ENCODE peak calls at places on chromosome 2, in eight cellular contexts. One of them, this sample, is unnamed.

GRCh38 chr2:32770360-32770759 is 142.5 kb downstream of the TTC27 start:
- DNase-seq in NB4: no peak
- DNase-seq in IMR-90: no peak
- DNase-seq in body of pancreas: no peak
- DNase-seq in uterus: no peak
- DNase-seq in suprapubic skin: no peak
- DNase-seq in sigmoid colon: no peak
- DNase-seq in lower leg skin: no peak
- DNase-seq in this sample: no peak

GRCh38 chr2:162839419-162839818 is 852 bp upstream of the KCNH7 start:
- DNase-seq in NB4: no peak
- DNase-seq in IMR-90: no peak
- DNase-seq in body of pancreas: no peak
- DNase-seq in uterus: no peak
- DNase-seq in suprapubic skin: no peak
- DNase-seq in sigmoid colon: no peak
- DNase-seq in lower leg skin: no peak
- DNase-seq in this sample: no peak

GRCh38 chr2:1070601-1071000 is 120.0 kb downstream of the SNTG2 start:
- DNase-seq in NB4: no peak
- DNase-seq in IMR-90: no peak
- DNase-seq in body of pancreas: no peak
- DNase-seq in uterus: no peak
- DNase-seq in suprapubic skin: no peak
- DNase-seq in sigmoid colon: no peak
- DNase-seq in lower leg skin: no peak
- DNase-seq in this sample: no peak

GRCh38 chr2:98188351-98189046 is 101.5 kb downstream of the VWA3B start:
- DNase-seq in NB4: peak; percentile 42
- DNase-seq in IMR-90: no peak
- DNase-seq in body of pancreas: no peak
- DNase-seq in uterus: no peak
- DNase-seq in suprapubic skin: no peak
- DNase-seq in sigmoid colon: no peak
- DNase-seq in lower leg skin: no peak
- DNase-seq in this sample: no peak

GRCh38 chr2:45585267-45585861 is 25.7 kb downstream of the SRBD1 start:
- DNase-seq in NB4: peak; percentile 74
- DNase-seq in IMR-90: peak; percentile 63
- DNase-seq in body of pancreas: peak; percentile 42
- DNase-seq in uterus: no peak
- DNase-seq in suprapubic skin: no peak
- DNase-seq in sigmoid colon: no peak
- DNase-seq in lower leg skin: no peak
- DNase-seq in this sample: peak; percentile 54

GRCh38 chr2:137161250-137161649 is 395.9 kb downstream of the THSD7B start:
- DNase-seq in NB4: no peak
- DNase-seq in IMR-90: no peak
- DNase-seq in body of pancreas: no peak
- DNase-seq in uterus: no peak
- DNase-seq in suprapubic skin: no peak
- DNase-seq in sigmoid colon: no peak
- DNase-seq in lower leg skin: no peak
- DNase-seq in this sample: no peak

GRCh38 chr2:241929551-241930490 is 60.3 kb downstream of the RTP5 start:
- DNase-seq in NB4: no peak
- DNase-seq in IMR-90: no peak
- DNase-seq in body of pancreas: peak; percentile 23
- DNase-seq in uterus: peak; percentile 17
- DNase-seq in suprapubic skin: no peak
- DNase-seq in sigmoid colon: no peak
- DNase-seq in lower leg skin: peak; percentile 78
- DNase-seq in this sample: no peak

GRCh38 chr2:47217277-47217676 is 62.2 kb upstream of the STPG4 start:
- DNase-seq in NB4: no peak
- DNase-seq in IMR-90: no peak
- DNase-seq in body of pancreas: no peak
- DNase-seq in uterus: no peak
- DNase-seq in suprapubic skin: peak; percentile 20
- DNase-seq in sigmoid colon: no peak
- DNase-seq in lower leg skin: no peak
- DNase-seq in this sample: no peak

GRCh38 chr2:230873670-230874401 is 9.1 kb downstream of the ITM2C start:
- DNase-seq in NB4: no peak
- DNase-seq in IMR-90: no peak
- DNase-seq in body of pancreas: peak; percentile 8
- DNase-seq in uterus: no peak
- DNase-seq in suprapubic skin: peak; percentile 75
- DNase-seq in sigmoid colon: no peak
- DNase-seq in lower leg skin: no peak
- DNase-seq in this sample: no peak

GRCh38 chr2:23756593-23757292 is 170.2 kb downstream of the ATAD2B start:
- DNase-seq in NB4: no peak
- DNase-seq in IMR-90: no peak
- DNase-seq in body of pancreas: no peak
- DNase-seq in uterus: no peak
- DNase-seq in suprapubic skin: no peak
- DNase-seq in sigmoid colon: no peak
- DNase-seq in lower leg skin: no peak
- DNase-seq in this sample: no peak

GRCh38 chr2:120305296-120305695 is 40.6 kb upstream of the INHBB start:
- DNase-seq in NB4: peak; percentile 48
- DNase-seq in IMR-90: no peak
- DNase-seq in body of pancreas: no peak
- DNase-seq in uterus: peak; percentile 12
- DNase-seq in suprapubic skin: no peak
- DNase-seq in sigmoid colon: no peak
- DNase-seq in lower leg skin: no peak
- DNase-seq in this sample: peak; percentile 68

GRCh38 chr2:54666741-54667639 is 56.5 kb upstream of the EML6 start:
- DNase-seq in NB4: no peak
- DNase-seq in IMR-90: peak; percentile 23
- DNase-seq in body of pancreas: peak; percentile 33
- DNase-seq in uterus: peak; percentile 72
- DNase-seq in suprapubic skin: no peak
- DNase-seq in sigmoid colon: peak; percentile 87
- DNase-seq in lower leg skin: no peak
- DNase-seq in this sample: no peak

GRCh38 chr2:109384308-109385271 is 229.2 kb downstream of the SEPTIN10 start:
- DNase-seq in NB4: peak; percentile 57
- DNase-seq in IMR-90: no peak
- DNase-seq in body of pancreas: no peak
- DNase-seq in uterus: no peak
- DNase-seq in suprapubic skin: peak; percentile 65
- DNase-seq in sigmoid colon: peak; percentile 58
- DNase-seq in lower leg skin: peak; percentile 78
- DNase-seq in this sample: no peak

GRCh38 chr2:199258291-199258690 is 199.4 kb downstream of the SATB2 start:
- DNase-seq in NB4: peak; percentile 37
- DNase-seq in IMR-90: no peak
- DNase-seq in body of pancreas: no peak
- DNase-seq in uterus: no peak
- DNase-seq in suprapubic skin: no peak
- DNase-seq in sigmoid colon: no peak
- DNase-seq in lower leg skin: no peak
- DNase-seq in this sample: no peak

GRCh38 chr2:56449449-56449860 is 265.7 kb downstream of the CCDC85A start:
- DNase-seq in NB4: no peak
- DNase-seq in IMR-90: no peak
- DNase-seq in body of pancreas: no peak
- DNase-seq in uterus: no peak
- DNase-seq in suprapubic skin: no peak
- DNase-seq in sigmoid colon: no peak
- DNase-seq in lower leg skin: no peak
- DNase-seq in this sample: no peak

GRCh38 chr2:73089270-73090030 is 17.9 kb upstream of the SFXN5 start:
- DNase-seq in NB4: no peak
- DNase-seq in IMR-90: peak; percentile 100
- DNase-seq in body of pancreas: peak; percentile 38
- DNase-seq in uterus: peak; percentile 81
- DNase-seq in suprapubic skin: no peak
- DNase-seq in sigmoid colon: no peak
- DNase-seq in lower leg skin: no peak
- DNase-seq in this sample: no peak

GRCh38 chr2:185811580-185811979 is 73.0 kb downstream of the FSIP2 start:
- DNase-seq in NB4: no peak
- DNase-seq in IMR-90: no peak
- DNase-seq in body of pancreas: no peak
- DNase-seq in uterus: no peak
- DNase-seq in suprapubic skin: no peak
- DNase-seq in sigmoid colon: no peak
- DNase-seq in lower leg skin: no peak
- DNase-seq in this sample: no peak

GRCh38 chr2:3485166-3485565 is 34.2 kb downstream of the ADI1 start:
- DNase-seq in NB4: no peak
- DNase-seq in IMR-90: no peak
- DNase-seq in body of pancreas: peak; percentile 2
- DNase-seq in uterus: peak; percentile 4
- DNase-seq in suprapubic skin: peak; percentile 71
- DNase-seq in sigmoid colon: peak; percentile 51
- DNase-seq in lower leg skin: peak; percentile 78
- DNase-seq in this sample: no peak

DNA sequence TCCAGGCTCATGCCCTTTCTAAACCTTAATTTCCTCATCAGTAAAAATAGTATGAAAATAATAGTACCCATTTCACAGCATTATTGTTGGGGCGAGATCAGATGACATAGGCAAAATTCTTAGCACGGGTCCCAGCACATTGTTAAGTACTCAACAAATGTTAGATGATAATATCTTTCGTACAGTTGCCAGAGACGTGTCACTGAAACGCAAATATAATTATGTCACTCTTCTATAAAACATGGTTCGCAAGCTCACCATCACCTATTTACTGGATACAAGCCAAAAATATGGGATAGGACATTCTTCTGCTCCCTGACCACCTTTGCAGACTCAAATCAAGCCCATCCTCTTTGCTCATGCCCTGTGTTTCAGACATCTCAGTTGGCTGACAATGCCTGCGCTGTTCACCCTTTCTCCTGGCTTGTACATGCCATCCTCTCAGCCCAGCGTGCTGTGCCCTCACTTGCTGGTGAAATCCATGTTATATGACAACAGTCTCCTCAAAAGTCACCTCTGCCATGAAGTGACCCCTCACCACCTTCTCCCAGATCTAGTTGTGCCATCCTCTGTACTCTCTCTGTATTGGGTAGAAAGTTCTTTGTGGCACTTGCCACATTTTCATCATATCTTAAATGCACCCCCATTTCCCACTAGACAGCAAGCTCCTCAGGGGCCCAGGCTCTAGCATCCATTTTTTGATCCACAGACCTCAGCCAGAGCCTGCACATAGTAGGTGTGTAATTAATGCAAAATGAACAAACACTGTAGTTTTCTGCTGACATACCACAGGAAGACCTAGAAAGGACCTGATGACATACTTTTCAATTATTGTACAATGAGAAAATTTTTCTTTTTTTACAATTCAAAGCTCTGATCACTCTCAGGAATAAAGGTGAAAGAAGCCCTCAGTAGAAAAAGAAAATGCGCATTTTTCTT is 23.0 kb downstream of the ZEB2 start:
- DNase-seq in NB4: no peak
- DNase-seq in IMR-90: no peak
- DNase-seq in body of pancreas: no peak
- DNase-seq in uterus: no peak
- DNase-seq in suprapubic skin: no peak
- DNase-seq in sigmoid colon: no peak
- DNase-seq in lower leg skin: no peak
- DNase-seq in this sample: no peak
- TF ChIP-seq POLR2A in NB4: no peak
- TF ChIP-seq POLR2A in IMR-90: no peak
- TF ChIP-seq POLR2A in body of pancreas: no peak
- TF ChIP-seq POLR2A in uterus: no peak
- TF ChIP-seq POLR2A in suprapubic skin: no peak
- TF ChIP-seq POLR2A in sigmoid colon: no peak
- TF ChIP-seq POLR2A in lower leg skin: no peak
- TF ChIP-seq POLR2A in this sample: no peak

GRCh38 chr2:151261977-151262291 is 271 bp upstream of the RBM43 start:
- DNase-seq in NB4: no peak
- DNase-seq in IMR-90: no peak
- DNase-seq in body of pancreas: no peak
- DNase-seq in uterus: no peak
- DNase-seq in suprapubic skin: no peak
- DNase-seq in sigmoid colon: no peak
- DNase-seq in lower leg skin: no peak
- DNase-seq in this sample: no peak
- H3K4me3 ChIP-seq in NB4: peak overlapping the region; percentile 81
- H3K4me3 ChIP-seq in IMR-90: peak overlapping the region; percentile 71
- H3K4me3 ChIP-seq in body of pancreas: peak overlapping the region; percentile 96
- H3K4me3 ChIP-seq in uterus: peak overlapping the region; percentile 95
- H3K4me3 ChIP-seq in suprapubic skin: peak overlapping the region; percentile 84
- H3K4me3 ChIP-seq in sigmoid colon: peak overlapping the region; percentile 96
- H3K4me3 ChIP-seq in lower leg skin: peak overlapping the region; percentile 92
- H3K4me3 ChIP-seq in this sample: peak overlapping the region; percentile 96

GRCh38 chr2:218567797-218568189 is 358 bp downstream of the USP37 start:
- DNase-seq in NB4: no peak
- DNase-seq in IMR-90: no peak
- DNase-seq in body of pancreas: no peak
- DNase-seq in uterus: no peak
- DNase-seq in suprapubic skin: no peak
- DNase-seq in sigmoid colon: no peak
- DNase-seq in lower leg skin: no peak
- DNase-seq in this sample: no peak

GRCh38 chr2:218570850-218571249 is 2.2 kb downstream of the CNOT9 start:
- DNase-seq in NB4: no peak
- DNase-seq in IMR-90: peak; percentile 66
- DNase-seq in body of pancreas: no peak
- DNase-seq in uterus: no peak
- DNase-seq in suprapubic skin: no peak
- DNase-seq in sigmoid colon: no peak
- DNase-seq in lower leg skin: no peak
- DNase-seq in this sample: no peak

GRCh38 chr2:218568190-218569037 is at the start of the genes CNOT9 and USP37:
- DNase-seq in NB4: peak; percentile 99
- DNase-seq in IMR-90: peak; percentile 97
- DNase-seq in body of pancreas: peak; percentile 100
- DNase-seq in uterus: peak; percentile 100
- DNase-seq in suprapubic skin: peak; percentile 99
- DNase-seq in sigmoid colon: peak; percentile 100
- DNase-seq in lower leg skin: peak; percentile 100
- DNase-seq in this sample: peak; percentile 100

GRCh38 chr2:218569038-218569431 is 396 bp downstream of the CNOT9 start:
- DNase-seq in NB4: peak; percentile 76
- DNase-seq in IMR-90: peak; percentile 83
- DNase-seq in body of pancreas: peak; percentile 48
- DNase-seq in uterus: peak; percentile 32
- DNase-seq in suprapubic skin: peak; percentile 81
- DNase-seq in sigmoid colon: peak; percentile 78
- DNase-seq in lower leg skin: peak; percentile 85
- DNase-seq in this sample: peak; percentile 48

GRCh38 chr2:218569661-218570500 is 1.2 kb downstream of the CNOT9 start:
- DNase-seq in NB4: peak; percentile 30
- DNase-seq in IMR-90: peak; percentile 67
- DNase-seq in body of pancreas: no peak
- DNase-seq in uterus: no peak
- DNase-seq in suprapubic skin: no peak
- DNase-seq in sigmoid colon: no peak
- DNase-seq in lower leg skin: no peak
- DNase-seq in this sample: peak; percentile 66
- TF ChIP-seq POLR2A in NB4: no peak
- TF ChIP-seq POLR2A in IMR-90: peak; percentile 37
- TF ChIP-seq POLR2A in body of pancreas: peak; percentile 2
- TF ChIP-seq POLR2A in uterus: no peak
- TF ChIP-seq POLR2A in suprapubic skin: no peak
- TF ChIP-seq POLR2A in sigmoid colon: no peak
- TF ChIP-seq POLR2A in lower leg skin: no peak
- TF ChIP-seq POLR2A in this sample: no peak

GRCh38 chr2:210502997-210503621 is 26.6 kb upstream of the LANCL1 start:
- DNase-seq in NB4: peak; percentile 54
- DNase-seq in IMR-90: peak; percentile 49
- DNase-seq in body of pancreas: peak; percentile 64
- DNase-seq in uterus: no peak
- DNase-seq in suprapubic skin: no peak
- DNase-seq in sigmoid colon: no peak
- DNase-seq in lower leg skin: no peak
- DNase-seq in this sample: peak; percentile 47
- H3K4me3 ChIP-seq in NB4: no peak overlapping the region
- H3K4me3 ChIP-seq in IMR-90: no peak overlapping the region
- H3K4me3 ChIP-seq in body of pancreas: peak overlapping the region; percentile 11
- H3K4me3 ChIP-seq in uterus: no peak overlapping the region
- H3K4me3 ChIP-seq in suprapubic skin: peak overlapping the region; percentile 17
- H3K4me3 ChIP-seq in sigmoid colon: no peak overlapping the region
- H3K4me3 ChIP-seq in lower leg skin: no peak overlapping the region
- H3K4me3 ChIP-seq in this sample: no peak overlapping the region

This sample was measured in testis.